ENCODE peak calls at places on chromosomes 12 and 14, in nine cellular contexts. T, G, E, Z, U, R, N, O and B are unnamed samples.

GRCh38 chr14:75905505-75905904 is 76.3 kb downstream of the TGFB3 start:
- DNase-seq in O (no peak), E (no peak), N (peak; percentile 53), G (no peak), R (peak; percentile 85), Z (no peak), T (no peak), U (no peak), B (no peak)

GRCh38 chr12:87801860-87802720 is 227.1 kb downstream of the C12orf50 start:
- DNase-seq in O (no peak), U (no peak), N (no peak), R (no peak), Z (peak; percentile 90), E (no peak), G (no peak), T (no peak), B (no peak)

GRCh38 chr12:2879853-2880252 is 2.8 kb downstream of the RHNO1 start:
- DNase-seq in U (no peak), E (no peak), R (no peak), O (no peak), G (no peak), N (no peak), T (no peak), Z (no peak), B (no peak)

GRCh38 chr12:122856999-122857671 is 21.9 kb downstream of the HIP1R start:
- DNase-seq in R (no peak), T (no peak), Z (no peak), G (no peak), O (no peak), U (no peak), N (no peak), E (no peak), B (no peak)

GRCh38 chr12:12689672-12690287 is 6.2 kb downstream of the GPR19 start:
- DNase-seq in U (no peak), T (no peak), R (no peak), E (no peak), O (no peak), N (no peak), Z (no peak), G (no peak), B (no peak)

GRCh38 chr12:752673-753400 is 458 bp downstream of the WNK1 start:
- DNase-seq in G (no peak), N (peak; percentile 57), Z (no peak), U (no peak), E (no peak), T (peak; percentile 58), R (peak; percentile 38), O (peak; percentile 61), B (no peak)

GRCh38 chr14:55116246-55117030 is 12.6 kb upstream of the LGALS3 start:
- DNase-seq in Z (no peak), T (no peak), N (no peak), E (no peak), O (no peak), R (no peak), G (no peak), U (no peak), B (no peak)

GRCh38 chr14:85909581-85909980 is 379.6 kb downstream of the FLRT2 start:
- DNase-seq in R (peak; percentile 12), E (no peak), T (no peak), N (no peak), U (no peak), O (no peak), Z (no peak), G (no peak), B (no peak)

GRCh38 chr12:44774815-44775411 is 101.2 kb downstream of the NELL2 start:
- DNase-seq in T (peak; percentile 83), U (no peak), Z (no peak), E (peak; percentile 4), R (peak; percentile 2), O (no peak), G (no peak), N (no peak), B (peak; percentile 33)

GRCh38 chr14:71933026-71933587 is 878 bp downstream of the RGS6 start:
- DNase-seq in U (no peak), N (no peak), E (no peak), O (peak; percentile 17), G (no peak), R (peak; percentile 3), Z (no peak), T (peak; percentile 19), B (no peak)

GRCh38 chr12:1496162-1496925 is 98.0 kb downstream of the FBXL14 start:
- DNase-seq in Z (no peak), E (no peak), N (no peak), U (no peak), T (no peak), G (no peak), R (peak; percentile 18), O (no peak), B (no peak)

GRCh38 chr12:42332301-42332894 is 6.4 kb downstream of the PPHLN1 start:
- DNase-seq in O (peak; percentile 6), E (peak; percentile 13), R (peak; percentile 71), Z (peak; percentile 35), U (no peak), T (no peak), G (peak; percentile 27), N (no peak), B (no peak)

GRCh38 chr14:104651876-104652260 is 37.5 kb upstream of the INF2 start:
- DNase-seq in N (no peak), O (no peak), T (peak; percentile 40), E (no peak), Z (no peak), U (no peak), G (no peak), R (no peak), B (no peak)

GRCh38 chr12:92469837-92470236 is 233.0 kb upstream of the PLEKHG7 start:
- DNase-seq in O (no peak), G (no peak), E (no peak), U (no peak), T (no peak), N (peak; percentile 68), Z (no peak), R (peak; percentile 55), B (no peak)

GRCh38 chr14:63308723-63309317 is 9.9 kb downstream of the GPHB5 start:
- DNase-seq in E (no peak), R (peak; percentile 55), U (peak; percentile 42), O (no peak), N (no peak), T (peak; percentile 62), Z (no peak), G (no peak), B (no peak)

GRCh38 chr12:64392221-64392620 is 1.7 kb upstream of the C12orf56 start:
- DNase-seq in O (no peak), T (no peak), N (no peak), G (no peak), R (peak; percentile 78), E (peak; percentile 55), Z (no peak), U (no peak), B (no peak)

GRCh38 chr12:106345739-106346138 is 11.8 kb upstream of the POLR3B start:
- DNase-seq in Z (no peak), R (peak; percentile 81), T (peak; percentile 41), O (no peak), G (peak; percentile 26), N (no peak), U (peak; percentile 74), E (no peak), B (peak; percentile 39)

GRCh38 chr12:53223391-53224267 is 8.4 kb downstream of the RARG start:
- DNase-seq in T (no peak), N (peak; percentile 42), G (no peak), U (no peak), E (no peak), O (no peak), R (peak; percentile 45), Z (no peak), B (no peak)

GRCh38 chr12:95548056-95548538 is 3.2 kb downstream of the USP44 start:
- DNase-seq in R (no peak), Z (no peak), G (no peak), U (no peak), E (no peak), N (peak; percentile 18), O (no peak), T (peak; percentile 67), B (no peak)